ENCODE peak calls at places on chromosomes 3 and 15, in eight cellular contexts. One of them, this sample, is unnamed.

GRCh38 chr3:42556089-42556632 is 25.6 kb downstream of the SEC22C start:
- DNase-seq in neural progenitor cell: no peak
- DNase-seq in upper lobe of right lung: no peak
- DNase-seq in AG04450: no peak
- DNase-seq in HCT116: no peak
- DNase-seq in effector memory CD4-positive, alpha-beta T cell: peak
- DNase-seq in CD8-positive, alpha-beta memory T cell: peak
- DNase-seq in NB4: peak
- DNase-seq in this sample: peak

GRCh38 chr15:92662797-92663196 is 7.2 kb upstream of the FAM174B start:
- DNase-seq in CD8-positive, alpha-beta memory T cell: no peak
- DNase-seq in HCT116: no peak
- DNase-seq in upper lobe of right lung: no peak
- DNase-seq in NB4: no peak
- DNase-seq in effector memory CD4-positive, alpha-beta T cell: no peak
- DNase-seq in AG04450: no peak
- DNase-seq in neural progenitor cell: no peak
- DNase-seq in this sample: no peak

GRCh38 chr15:98154863-98155262 is 194.4 kb downstream of the ARRDC4 start:
- DNase-seq in effector memory CD4-positive, alpha-beta T cell: no peak
- DNase-seq in upper lobe of right lung: no peak
- DNase-seq in HCT116: no peak
- DNase-seq in AG04450: no peak
- DNase-seq in neural progenitor cell: no peak
- DNase-seq in NB4: no peak
- DNase-seq in CD8-positive, alpha-beta memory T cell: no peak
- DNase-seq in this sample: peak

GRCh38 chr3:78863294-78864203 is 904.2 kb downstream of the ROBO1 start:
- DNase-seq in effector memory CD4-positive, alpha-beta T cell: no peak
- DNase-seq in upper lobe of right lung: no peak
- DNase-seq in neural progenitor cell: no peak
- DNase-seq in HCT116: no peak
- DNase-seq in NB4: no peak
- DNase-seq in AG04450: no peak
- DNase-seq in CD8-positive, alpha-beta memory T cell: no peak
- DNase-seq in this sample: no peak

GRCh38 chr15:60323322-60323721 is 74.5 kb downstream of the ANXA2 start:
- DNase-seq in neural progenitor cell: no peak
- DNase-seq in effector memory CD4-positive, alpha-beta T cell: no peak
- DNase-seq in HCT116: no peak
- DNase-seq in AG04450: no peak
- DNase-seq in CD8-positive, alpha-beta memory T cell: no peak
- DNase-seq in upper lobe of right lung: no peak
- DNase-seq in NB4: no peak
- DNase-seq in this sample: no peak

GRCh38 chr3:71225285-71225684 is 358.2 kb downstream of the FOXP1 start:
- DNase-seq in CD8-positive, alpha-beta memory T cell: no peak
- DNase-seq in HCT116: no peak
- DNase-seq in effector memory CD4-positive, alpha-beta T cell: no peak
- DNase-seq in upper lobe of right lung: no peak
- DNase-seq in AG04450: no peak
- DNase-seq in neural progenitor cell: no peak
- DNase-seq in NB4: no peak
- DNase-seq in this sample: no peak

GRCh38 chr15:71409541-71409940 is 294.3 kb downstream of the THSD4 start:
- DNase-seq in HCT116: no peak
- DNase-seq in effector memory CD4-positive, alpha-beta T cell: no peak
- DNase-seq in upper lobe of right lung: no peak
- DNase-seq in CD8-positive, alpha-beta memory T cell: no peak
- DNase-seq in neural progenitor cell: no peak
- DNase-seq in AG04450: no peak
- DNase-seq in NB4: no peak
- DNase-seq in this sample: no peak

GRCh38 chr3:121793078-121793477 is 41.8 kb downstream of the IQCB1 start:
- DNase-seq in CD8-positive, alpha-beta memory T cell: no peak
- DNase-seq in AG04450: no peak
- DNase-seq in HCT116: no peak
- DNase-seq in neural progenitor cell: no peak
- DNase-seq in upper lobe of right lung: no peak
- DNase-seq in NB4: no peak
- DNase-seq in effector memory CD4-positive, alpha-beta T cell: no peak
- DNase-seq in this sample: no peak

GRCh38 chr3:59463253-59463652 is 413.4 kb upstream of the CFAP20DC start:
- DNase-seq in HCT116: no peak
- DNase-seq in neural progenitor cell: no peak
- DNase-seq in AG04450: no peak
- DNase-seq in effector memory CD4-positive, alpha-beta T cell: no peak
- DNase-seq in upper lobe of right lung: no peak
- DNase-seq in CD8-positive, alpha-beta memory T cell: no peak
- DNase-seq in NB4: no peak
- DNase-seq in this sample: no peak

GRCh38 chr3:23648326-23648964 is 157.3 kb upstream of the UBE2E1 start:
- DNase-seq in upper lobe of right lung: no peak
- DNase-seq in AG04450: no peak
- DNase-seq in HCT116: no peak
- DNase-seq in CD8-positive, alpha-beta memory T cell: no peak
- DNase-seq in NB4: no peak
- DNase-seq in neural progenitor cell: peak
- DNase-seq in effector memory CD4-positive, alpha-beta T cell: no peak
- DNase-seq in this sample: no peak

GRCh38 chr15:57216288-57216687 is 160.0 kb upstream of the CGNL1 start:
- DNase-seq in NB4: peak
- DNase-seq in neural progenitor cell: peak
- DNase-seq in AG04450: peak
- DNase-seq in CD8-positive, alpha-beta memory T cell: no peak
- DNase-seq in upper lobe of right lung: no peak
- DNase-seq in HCT116: no peak
- DNase-seq in effector memory CD4-positive, alpha-beta T cell: no peak
- DNase-seq in this sample: peak

GRCh38 chr3:104291878-104292277 is 1074.8 kb upstream of the ALCAM start:
- DNase-seq in NB4: no peak
- DNase-seq in HCT116: no peak
- DNase-seq in effector memory CD4-positive, alpha-beta T cell: no peak
- DNase-seq in CD8-positive, alpha-beta memory T cell: no peak
- DNase-seq in upper lobe of right lung: no peak
- DNase-seq in neural progenitor cell: peak
- DNase-seq in AG04450: no peak
- DNase-seq in this sample: no peak

GRCh38 chr3:182226995-182227394 is 515.3 kb downstream of the SOX2 start:
- DNase-seq in effector memory CD4-positive, alpha-beta T cell: no peak
- DNase-seq in neural progenitor cell: no peak
- DNase-seq in upper lobe of right lung: no peak
- DNase-seq in NB4: no peak
- DNase-seq in CD8-positive, alpha-beta memory T cell: no peak
- DNase-seq in HCT116: no peak
- DNase-seq in AG04450: no peak
- DNase-seq in this sample: peak

GRCh38 chr3:152461460-152461859 is 192.7 kb downstream of the MBNL1 start:
- DNase-seq in effector memory CD4-positive, alpha-beta T cell: no peak
- DNase-seq in CD8-positive, alpha-beta memory T cell: no peak
- DNase-seq in HCT116: no peak
- DNase-seq in upper lobe of right lung: no peak
- DNase-seq in AG04450: no peak
- DNase-seq in NB4: no peak
- DNase-seq in neural progenitor cell: no peak
- DNase-seq in this sample: peak

GRCh38 chr3:31392568-31392967 is 140.2 kb upstream of the STT3B start:
- DNase-seq in AG04450: no peak
- DNase-seq in neural progenitor cell: no peak
- DNase-seq in effector memory CD4-positive, alpha-beta T cell: no peak
- DNase-seq in NB4: no peak
- DNase-seq in CD8-positive, alpha-beta memory T cell: no peak
- DNase-seq in HCT116: no peak
- DNase-seq in upper lobe of right lung: no peak
- DNase-seq in this sample: no peak

GRCh38 chr3:44467241-44467640 is 10.2 kb downstream of the ZNF445 start:
- DNase-seq in upper lobe of right lung: no peak
- DNase-seq in effector memory CD4-positive, alpha-beta T cell: no peak
- DNase-seq in CD8-positive, alpha-beta memory T cell: no peak
- DNase-seq in HCT116: no peak
- DNase-seq in neural progenitor cell: no peak
- DNase-seq in AG04450: no peak
- DNase-seq in NB4: no peak
- DNase-seq in this sample: no peak

GRCh38 chr3:23884481-23884880 is 32.3 kb downstream of the NKIRAS1 start:
- DNase-seq in CD8-positive, alpha-beta memory T cell: no peak
- DNase-seq in AG04450: no peak
- DNase-seq in effector memory CD4-positive, alpha-beta T cell: no peak
- DNase-seq in neural progenitor cell: no peak
- DNase-seq in HCT116: no peak
- DNase-seq in NB4: peak
- DNase-seq in upper lobe of right lung: no peak
- DNase-seq in this sample: peak

GRCh38 chr3:57224856-57225255 is 2.7 kb upstream of the APPL1 start:
- DNase-seq in neural progenitor cell: no peak
- DNase-seq in upper lobe of right lung: no peak
- DNase-seq in NB4: peak
- DNase-seq in effector memory CD4-positive, alpha-beta T cell: no peak
- DNase-seq in AG04450: no peak
- DNase-seq in HCT116: no peak
- DNase-seq in CD8-positive, alpha-beta memory T cell: no peak
- DNase-seq in this sample: no peak
- H3K4me3 ChIP-seq in neural progenitor cell: no peak
- H3K4me3 ChIP-seq in upper lobe of right lung: no peak
- H3K4me3 ChIP-seq in NB4: no peak
- H3K4me3 ChIP-seq in effector memory CD4-positive, alpha-beta T cell: no peak
- H3K4me3 ChIP-seq in AG04450: no peak
- H3K4me3 ChIP-seq in HCT116: no peak
- H3K4me3 ChIP-seq in CD8-positive, alpha-beta memory T cell: no peak
- H3K4me3 ChIP-seq in this sample: no peak

DNA sequence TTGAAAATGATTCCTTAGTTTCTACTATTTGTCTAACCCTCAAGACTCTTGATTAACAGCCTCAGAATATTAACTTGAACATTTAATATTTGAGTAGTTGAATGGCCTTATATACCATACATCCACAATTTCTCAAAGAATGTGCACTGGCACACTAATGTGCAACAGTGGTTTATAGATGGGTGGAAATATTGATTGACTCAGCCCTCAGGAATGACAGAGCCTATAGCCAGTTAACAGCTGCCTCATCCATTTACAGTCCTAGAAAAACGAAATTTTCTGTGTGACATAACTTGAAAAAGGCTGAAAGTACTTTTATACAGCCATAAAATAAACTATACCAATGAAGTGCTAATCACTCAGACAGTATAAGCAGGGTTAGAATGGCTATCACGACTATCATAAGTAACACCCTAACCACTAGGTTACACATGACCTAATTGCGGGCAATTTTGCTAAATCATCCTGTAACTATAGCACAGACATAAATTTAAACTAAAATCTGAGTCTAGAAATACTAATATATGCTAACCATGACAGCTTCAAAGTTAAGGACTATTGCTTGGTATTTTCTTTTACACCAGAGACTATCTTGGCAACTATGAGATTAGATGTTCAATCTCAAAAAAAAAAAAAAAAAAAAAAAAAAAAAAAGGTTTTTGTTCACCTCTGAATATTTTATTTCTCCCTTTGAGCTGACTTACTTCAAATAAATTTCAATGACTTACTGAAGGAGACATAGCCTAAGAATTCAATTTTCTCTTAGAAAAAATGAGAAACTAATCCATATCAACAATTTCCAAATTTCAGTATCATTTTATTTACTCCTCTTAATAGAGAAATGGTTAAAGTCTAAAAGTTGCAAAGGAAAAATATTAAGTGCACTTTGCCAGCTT is 9.3 kb downstream of the SECISBP2L start:
- DNase-seq in NB4: no peak
- DNase-seq in AG04450: peak
- DNase-seq in neural progenitor cell: no peak
- DNase-seq in CD8-positive, alpha-beta memory T cell: no peak
- DNase-seq in HCT116: no peak
- DNase-seq in upper lobe of right lung: no peak
- DNase-seq in effector memory CD4-positive, alpha-beta T cell: no peak
- DNase-seq in this sample: peak
- H3K4me3 ChIP-seq in NB4: no peak
- H3K4me3 ChIP-seq in AG04450: no peak
- H3K4me3 ChIP-seq in neural progenitor cell: no peak
- H3K4me3 ChIP-seq in CD8-positive, alpha-beta memory T cell: no peak
- H3K4me3 ChIP-seq in HCT116: no peak
- H3K4me3 ChIP-seq in upper lobe of right lung: no peak
- H3K4me3 ChIP-seq in effector memory CD4-positive, alpha-beta T cell: no peak
- H3K4me3 ChIP-seq in this sample: no peak

GRCh38 chr3:48950051-48950450 is 31.4 kb downstream of the ARIH2 start:
- DNase-seq in upper lobe of right lung: no peak
- DNase-seq in CD8-positive, alpha-beta memory T cell: no peak
- DNase-seq in neural progenitor cell: no peak
- DNase-seq in effector memory CD4-positive, alpha-beta T cell: no peak
- DNase-seq in HCT116: no peak
- DNase-seq in AG04450: no peak
- DNase-seq in NB4: no peak
- DNase-seq in this sample: no peak
- H3K4me3 ChIP-seq in upper lobe of right lung: no peak
- H3K4me3 ChIP-seq in CD8-positive, alpha-beta memory T cell: no peak
- H3K4me3 ChIP-seq in neural progenitor cell: no peak
- H3K4me3 ChIP-seq in effector memory CD4-positive, alpha-beta T cell: no peak
- H3K4me3 ChIP-seq in HCT116: no peak
- H3K4me3 ChIP-seq in AG04450: no peak
- H3K4me3 ChIP-seq in NB4: no peak
- H3K4me3 ChIP-seq in this sample: no peak

DNA sequence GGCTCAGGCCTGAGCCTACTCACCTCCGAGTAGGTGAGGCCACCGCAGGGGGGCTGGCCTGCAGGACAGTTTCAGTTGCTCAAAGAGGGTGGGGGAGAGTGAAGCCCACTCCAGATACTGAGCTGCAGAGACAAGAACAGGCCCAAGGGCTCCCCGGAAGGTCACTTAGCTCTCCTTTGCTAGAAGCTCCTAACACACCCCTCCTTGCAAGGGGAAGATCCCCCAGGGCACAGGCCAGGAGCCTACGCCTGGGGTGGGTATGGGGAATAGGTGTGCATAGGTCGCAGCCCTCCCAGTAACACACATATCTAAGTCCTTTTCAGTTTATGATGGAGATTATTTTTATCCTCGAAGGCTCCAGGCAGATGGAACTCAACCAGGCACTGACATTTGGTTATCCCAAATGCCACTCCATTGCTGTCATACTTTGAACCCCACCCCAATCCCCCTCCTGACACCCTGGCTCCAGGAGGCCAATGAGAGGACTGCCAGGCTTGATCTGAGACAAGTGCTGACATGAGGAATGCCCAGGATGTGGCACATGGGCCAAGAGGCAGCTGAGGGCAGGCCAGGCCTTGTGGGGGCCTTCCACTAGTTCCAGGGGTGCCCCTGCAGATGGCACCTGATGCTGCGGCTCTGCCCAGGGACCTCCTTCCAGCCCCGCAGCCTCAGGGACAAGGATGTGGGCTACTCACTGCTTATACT is 1.1 kb upstream of the MUSTN1 start:
- DNase-seq in HCT116: no peak
- DNase-seq in CD8-positive, alpha-beta memory T cell: no peak
- DNase-seq in effector memory CD4-positive, alpha-beta T cell: no peak
- DNase-seq in AG04450: no peak
- DNase-seq in NB4: no peak
- DNase-seq in upper lobe of right lung: no peak
- DNase-seq in neural progenitor cell: no peak
- DNase-seq in this sample: no peak
- H3K4me3 ChIP-seq in HCT116: no peak
- H3K4me3 ChIP-seq in CD8-positive, alpha-beta memory T cell: no peak
- H3K4me3 ChIP-seq in effector memory CD4-positive, alpha-beta T cell: no peak
- H3K4me3 ChIP-seq in AG04450: no peak
- H3K4me3 ChIP-seq in NB4: no peak
- H3K4me3 ChIP-seq in upper lobe of right lung: no peak
- H3K4me3 ChIP-seq in neural progenitor cell: no peak
- H3K4me3 ChIP-seq in this sample: no peak